ENCODE peak calls at places on chromosomes 7 and 10, in five cellular contexts. One of them, this sample, is unnamed.

GRCh38 chr10:101843032-101843991 is at the start of gene KCNIP2:
- DNase-seq in CD14-positive monocyte: no peak
- DNase-seq in IMR-90: no peak
- DNase-seq in right cardiac atrium: peak
- DNase-seq in mammary epithelial cell: no peak
- DNase-seq in this sample: no peak

GRCh38 chr10:83075395-83076072 is 1063.8 kb upstream of the GHITM start:
- DNase-seq in mammary epithelial cell: no peak
- DNase-seq in right cardiac atrium: no peak
- DNase-seq in CD14-positive monocyte: no peak
- DNase-seq in IMR-90: no peak
- DNase-seq in this sample: no peak

GRCh38 chr7:121428857-121429489 is 32.9 kb upstream of the FAM3C start:
- DNase-seq in IMR-90: peak
- DNase-seq in right cardiac atrium: no peak
- DNase-seq in CD14-positive monocyte: no peak
- DNase-seq in mammary epithelial cell: peak
- DNase-seq in this sample: peak

GRCh38 chr10:12656518-12657142 is 307.3 kb downstream of the CAMK1D start:
- DNase-seq in mammary epithelial cell: peak
- DNase-seq in right cardiac atrium: no peak
- DNase-seq in IMR-90: peak
- DNase-seq in CD14-positive monocyte: no peak
- DNase-seq in this sample: peak

GRCh38 chr7:31648288-31648687 is 38.7 kb upstream of the PPP1R17 start:
- DNase-seq in right cardiac atrium: no peak
- DNase-seq in IMR-90: peak
- DNase-seq in mammary epithelial cell: no peak
- DNase-seq in CD14-positive monocyte: no peak
- DNase-seq in this sample: no peak

GRCh38 chr7:100093498-100093897 is 4.7 kb downstream of the COPS6 start:
- DNase-seq in mammary epithelial cell: no peak
- DNase-seq in right cardiac atrium: no peak
- DNase-seq in CD14-positive monocyte: no peak
- DNase-seq in IMR-90: no peak
- DNase-seq in this sample: no peak

GRCh38 chr10:73867126-73867807 is 7.1 kb downstream of the CAMK2G start:
- DNase-seq in CD14-positive monocyte: no peak
- DNase-seq in right cardiac atrium: peak
- DNase-seq in IMR-90: no peak
- DNase-seq in mammary epithelial cell: no peak
- DNase-seq in this sample: no peak

GRCh38 chr10:126904807-126905686 is at the start of gene DOCK1:
- DNase-seq in CD14-positive monocyte: no peak
- DNase-seq in right cardiac atrium: peak
- DNase-seq in mammary epithelial cell: peak
- DNase-seq in IMR-90: peak
- DNase-seq in this sample: peak

GRCh38 chr10:106044511-106044910 is 1120.0 kb downstream of the SORCS1 start:
- DNase-seq in IMR-90: no peak
- DNase-seq in CD14-positive monocyte: no peak
- DNase-seq in mammary epithelial cell: no peak
- DNase-seq in right cardiac atrium: no peak
- DNase-seq in this sample: no peak

GRCh38 chr10:126013489-126014281 is 117.3 kb downstream of the FANK1 start:
- DNase-seq in right cardiac atrium: no peak
- DNase-seq in mammary epithelial cell: peak
- DNase-seq in CD14-positive monocyte: no peak
- DNase-seq in IMR-90: peak
- DNase-seq in this sample: peak

GRCh38 chr7:117152213-117153007 is 170.4 kb downstream of the WNT2 start:
- DNase-seq in right cardiac atrium: no peak
- DNase-seq in CD14-positive monocyte: no peak
- DNase-seq in IMR-90: no peak
- DNase-seq in mammary epithelial cell: no peak
- DNase-seq in this sample: no peak

GRCh38 chr7:107815254-107815882 is 12.3 kb upstream of the SLC26A3 start:
- DNase-seq in right cardiac atrium: no peak
- DNase-seq in CD14-positive monocyte: no peak
- DNase-seq in mammary epithelial cell: no peak
- DNase-seq in IMR-90: no peak
- DNase-seq in this sample: no peak

GRCh38 chr10:33524966-33525365 is 190.5 kb upstream of the NRP1 start:
- DNase-seq in right cardiac atrium: no peak
- DNase-seq in mammary epithelial cell: peak
- DNase-seq in IMR-90: peak
- DNase-seq in CD14-positive monocyte: no peak
- DNase-seq in this sample: peak

GRCh38 chr7:117673839-117674238 is 194.0 kb downstream of the CFTR start:
- DNase-seq in CD14-positive monocyte: no peak
- DNase-seq in mammary epithelial cell: peak
- DNase-seq in IMR-90: peak
- DNase-seq in right cardiac atrium: no peak
- DNase-seq in this sample: peak

GRCh38 chr7:1421946-1422345 is 37.3 kb downstream of the MICALL2 start:
- DNase-seq in mammary epithelial cell: no peak
- DNase-seq in CD14-positive monocyte: no peak
- DNase-seq in right cardiac atrium: no peak
- DNase-seq in IMR-90: no peak
- DNase-seq in this sample: no peak

GRCh38 chr10:5575482-5576153 is 50.9 kb downstream of the CALML3 start:
- DNase-seq in IMR-90: peak
- DNase-seq in mammary epithelial cell: peak
- DNase-seq in right cardiac atrium: peak
- DNase-seq in CD14-positive monocyte: no peak
- DNase-seq in this sample: peak

GRCh38 chr7:114303301-114303700 is 111.3 kb upstream of the FOXP2 start:
- DNase-seq in IMR-90: no peak
- DNase-seq in CD14-positive monocyte: no peak
- DNase-seq in right cardiac atrium: no peak
- DNase-seq in mammary epithelial cell: no peak
- DNase-seq in this sample: no peak

GRCh38 chr7:102119213-102119651 is 167.4 kb upstream of the SH2B2 start:
- DNase-seq in CD14-positive monocyte: no peak
- DNase-seq in mammary epithelial cell: peak
- DNase-seq in IMR-90: peak
- DNase-seq in right cardiac atrium: no peak
- DNase-seq in this sample: no peak

GRCh38 chr10:82778908-82779307 is 903.9 kb downstream of the NRG3 start:
- DNase-seq in right cardiac atrium: no peak
- DNase-seq in mammary epithelial cell: no peak
- DNase-seq in IMR-90: no peak
- DNase-seq in CD14-positive monocyte: no peak
- DNase-seq in this sample: no peak

GRCh38 chr10:80454526-80455460 is 683 bp downstream of the TSPAN14 start:
- DNase-seq in mammary epithelial cell: peak
- DNase-seq in IMR-90: no peak
- DNase-seq in right cardiac atrium: peak
- DNase-seq in CD14-positive monocyte: peak
- DNase-seq in this sample: peak

GRCh38 chr7:79528421-79528820 is 75.0 kb upstream of the MAGI2 start:
- DNase-seq in IMR-90: no peak
- DNase-seq in CD14-positive monocyte: no peak
- DNase-seq in mammary epithelial cell: peak
- DNase-seq in right cardiac atrium: no peak
- DNase-seq in this sample: no peak

GRCh38 chr10:78341953-78342614 is 308.4 kb downstream of the RPS24 start:
- DNase-seq in mammary epithelial cell: no peak
- DNase-seq in IMR-90: no peak
- DNase-seq in CD14-positive monocyte: no peak
- DNase-seq in right cardiac atrium: no peak
- DNase-seq in this sample: no peak

GRCh38 chr10:43820663-43821062 is 172.0 kb upstream of the ZNF32 start:
- DNase-seq in CD14-positive monocyte: no peak
- DNase-seq in mammary epithelial cell: no peak
- DNase-seq in right cardiac atrium: no peak
- DNase-seq in IMR-90: no peak
- DNase-seq in this sample: no peak

GRCh38 chr7:137395425-137395824 is 51.9 kb upstream of the PTN start:
- DNase-seq in CD14-positive monocyte: no peak
- DNase-seq in mammary epithelial cell: no peak
- DNase-seq in IMR-90: no peak
- DNase-seq in right cardiac atrium: peak
- DNase-seq in this sample: no peak

GRCh38 chr10:125005312-125006187 is 63.6 kb downstream of the ZRANB1 start:
- DNase-seq in IMR-90: no peak
- DNase-seq in right cardiac atrium: peak
- DNase-seq in mammary epithelial cell: no peak
- DNase-seq in CD14-positive monocyte: no peak
- DNase-seq in this sample: no peak

GRCh38 chr7:119963654-119964053 is 309.3 kb upstream of the KCND2 start:
- DNase-seq in mammary epithelial cell: no peak
- DNase-seq in CD14-positive monocyte: no peak
- DNase-seq in right cardiac atrium: no peak
- DNase-seq in IMR-90: no peak
- DNase-seq in this sample: peak

GRCh38 chr10:89575037-89575436 is 39.6 kb upstream of the SLC16A12 start:
- DNase-seq in mammary epithelial cell: no peak
- DNase-seq in right cardiac atrium: no peak
- DNase-seq in IMR-90: peak
- DNase-seq in CD14-positive monocyte: no peak
- DNase-seq in this sample: peak

GRCh38 chr10:98886686-98887085 is 349.0 kb downstream of the HPSE2 start:
- DNase-seq in mammary epithelial cell: peak
- DNase-seq in right cardiac atrium: no peak
- DNase-seq in IMR-90: peak
- DNase-seq in CD14-positive monocyte: no peak
- DNase-seq in this sample: peak

GRCh38 chr7:43884209-43884608 is 14.9 kb upstream of the MRPS24 start:
- DNase-seq in right cardiac atrium: no peak
- DNase-seq in CD14-positive monocyte: no peak
- DNase-seq in IMR-90: no peak
- DNase-seq in mammary epithelial cell: no peak
- DNase-seq in this sample: no peak

This sample was measured in iris pigment epithelial cell.